ENCODE peak calls at places on chromosomes 3 and 15, in four cellular contexts. W, M, D and R are unnamed samples.

GRCh38 chr3:108132727-108133373 is 42.0 kb upstream of the CD47 start:
- DNase-seq in D (no peak), W (no peak), M (no peak), R (no peak)

GRCh38 chr15:78740904-78741274 is 70.4 kb downstream of the ADAMTS7 start:
- DNase-seq in W (no peak), M (no peak), D (no peak), R (no peak)

GRCh38 chr15:95277266-95277665 is 1045.9 kb downstream of the MCTP2 start:
- DNase-seq in D (no peak), M (no peak), W (no peak), R (no peak)

GRCh38 chr15:100160953-100161352 is 180.8 kb downstream of the ADAMTS17 start:
- DNase-seq in D (no peak), M (no peak), W (no peak), R (no peak)

GRCh38 chr3:81502251-81502650 is 259.2 kb downstream of the GBE1 start:
- DNase-seq in W (no peak), M (no peak), D (no peak), R (no peak)

GRCh38 chr15:97196066-97197027 is 764.2 kb upstream of the ARRDC4 start:
- DNase-seq in W (no peak), M (no peak), D (no peak), R (no peak)

GRCh38 chr3:48845170-48845569 is 2.5 kb downstream of the PRKAR2A start:
- DNase-seq in W (no peak), M (peak; percentile 17), D (no peak), R (no peak)

GRCh38 chr15:45048784-45049631 is 26.0 kb downstream of the SORD start:
- DNase-seq in M (no peak), W (no peak), D (peak; percentile 88), R (no peak)

GRCh38 chr15:81296673-81297072 is 27.3 kb downstream of the STARD5 start:
- DNase-seq in M (no peak), D (no peak), W (no peak), R (peak; percentile 95)

GRCh38 chr15:52104532-52105004 is 8.0 kb downstream of the BCL2L10 start:
- DNase-seq in W (no peak), D (no peak), M (no peak), R (peak; percentile 84)

GRCh38 chr3:170835346-170835745 is 34.6 kb downstream of the RPL22L1 start:
- DNase-seq in M (no peak), D (no peak), W (no peak), R (no peak)

GRCh38 chr15:94083467-94083991 is 147.8 kb upstream of the MCTP2 start:
- DNase-seq in W (no peak), D (no peak), M (no peak), R (no peak)

GRCh38 chr15:40955141-40955903 is 2.1 kb downstream of the CHAC1 start:
- DNase-seq in D (no peak), M (no peak), W (no peak), R (no peak)

GRCh38 chr3:167941234-167941995 is 154.3 kb downstream of the GOLIM4 start:
- DNase-seq in D (peak; percentile 31), W (no peak), M (no peak), R (no peak)

GRCh38 chr3:48680811-48681540 is 4.7 kb downstream of the NCKIPSD start:
- DNase-seq in D (no peak), M (no peak), W (no peak), R (no peak)

GRCh38 chr15:77907824-77908751 is 169.4 kb downstream of the TBC1D2B start:
- DNase-seq in W (peak; percentile 85), M (peak; percentile 61), D (peak; percentile 46), R (no peak)

GRCh38 chr15:22866066-22866465 is 27.6 kb downstream of the NIPA2 start:
- DNase-seq in W (no peak), D (no peak), M (no peak), R (no peak)

GRCh38 chr3:113495035-113495434 is 19.9 kb downstream of the SPICE1 start:
- DNase-seq in W (no peak), D (no peak), M (peak; percentile 34), R (no peak)

GRCh38 chr15:40235201-40235890 is 3.5 kb upstream of the PAK6 start:
- DNase-seq in D (peak; percentile 58), M (no peak), W (no peak), R (no peak)

GRCh38 chr15:80876034-80876433 is 96.9 kb downstream of the CEMIP start:
- DNase-seq in D (no peak), M (no peak), W (no peak), R (no peak)

GRCh38 chr3:36919439-36920160 is 25.3 kb downstream of the TRANK1 start:
- DNase-seq in M (peak; percentile 87), W (no peak), D (no peak), R (no peak)

GRCh38 chr3:17088017-17088416 is 203.3 kb downstream of the PLCL2 start:
- DNase-seq in D (no peak), M (no peak), W (no peak), R (no peak)

GRCh38 chr15:95087253-95087609 is 855.9 kb downstream of the MCTP2 start:
- DNase-seq in M (no peak), W (no peak), D (no peak), R (no peak)

GRCh38 chr3:136929984-136930671 is 27.7 kb upstream of the IL20RB start:
- DNase-seq in M (no peak), W (no peak), D (no peak), R (no peak)

GRCh38 chr3:128497305-128498126 is 4.5 kb upstream of the GATA2 start:
- DNase-seq in W (peak; percentile 93), D (peak; percentile 83), M (no peak), R (no peak)

GRCh38 chr3:29481249-29481648 is 200.4 kb downstream of the RBMS3 start:
- DNase-seq in D (no peak), W (no peak), M (no peak), R (no peak)

GRCh38 chr3:29475854-29476253 is 195.0 kb downstream of the RBMS3 start:
- DNase-seq in W (peak; percentile 64), D (no peak), M (no peak), R (no peak)

GRCh38 chr3:29481969-29482767 is 201.3 kb downstream of the RBMS3 start:
- DNase-seq in M (no peak), W (no peak), D (no peak), R (no peak)

GRCh38 chr3:29475305-29475825 is 194.5 kb downstream of the RBMS3 start:
- DNase-seq in M (no peak), D (no peak), W (no peak), R (no peak)

DNA sequence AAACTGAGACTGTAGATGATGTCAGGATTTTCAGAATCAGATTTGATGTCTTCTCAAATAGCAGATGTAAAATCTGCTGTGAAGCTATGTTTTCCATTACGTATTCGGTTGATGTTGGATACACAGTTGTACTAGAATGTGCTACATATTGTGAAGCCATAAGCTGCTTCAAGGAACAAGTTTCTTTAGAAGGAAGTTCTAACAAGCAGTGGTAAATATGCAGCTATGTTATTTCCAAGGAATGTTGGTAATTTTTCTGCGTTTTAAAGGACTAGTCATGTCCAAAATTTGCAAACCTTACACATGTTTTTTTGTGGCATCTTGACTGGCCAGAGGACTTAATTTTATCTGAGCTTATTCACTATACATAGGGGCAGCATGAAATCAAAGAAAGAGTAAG is 197.8 kb downstream of the RBMS3 start:
- DNase-seq in W (no peak), D (no peak), M (no peak), R (no peak)
- TF ChIP-seq ETV6 in W (no peak), D (no peak), M (no peak), R (no peak)

DNA sequence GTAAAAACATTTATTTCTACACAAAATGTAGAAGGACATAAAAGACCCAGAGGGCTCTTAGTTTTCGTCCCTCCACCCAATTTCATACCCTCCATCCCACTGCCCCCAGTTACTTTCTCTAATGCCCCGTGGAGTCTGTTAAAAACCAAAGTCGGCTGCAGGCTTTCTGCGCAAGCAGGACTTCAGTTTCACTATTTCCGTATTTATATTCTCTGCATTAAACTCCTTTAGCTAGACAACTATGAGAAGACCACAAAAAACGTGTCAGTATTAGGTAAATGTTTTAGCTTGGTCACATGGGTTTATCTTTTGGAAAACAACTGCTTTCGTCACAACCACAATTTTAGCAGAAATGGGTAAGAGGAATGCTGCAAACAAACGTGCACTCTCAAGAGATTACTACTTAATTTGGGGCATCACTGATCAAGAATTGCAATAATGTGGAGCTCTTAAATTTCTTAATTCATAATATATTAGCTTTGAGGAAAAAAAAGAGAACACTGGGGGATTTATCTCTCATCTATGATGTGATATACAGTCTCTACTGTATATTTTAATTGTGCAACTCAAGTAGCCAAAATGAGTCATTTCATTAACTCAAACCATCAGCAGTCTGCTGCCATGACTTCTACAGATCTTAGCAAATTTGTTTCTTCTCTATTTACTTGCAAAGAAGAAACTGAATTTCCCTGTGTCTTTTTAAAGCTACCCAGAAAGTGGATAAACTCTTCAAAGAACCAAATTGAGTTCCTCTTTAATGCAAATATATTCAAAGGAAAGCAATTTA is 740 bp upstream of the NSMCE3 start:
- DNase-seq in D (no peak), M (no peak), W (no peak), R (peak; percentile 67)
- TF ChIP-seq ETV6 in D (no peak), M (no peak), W (no peak), R (no peak)

GRCh38 chr3:154060606-154061380 is 60.4 kb upstream of the ARHGEF26 start:
- DNase-seq in D (no peak), M (no peak), W (no peak), R (no peak)
- TF ChIP-seq ETV6 in D (no peak), M (no peak), W (no peak), R (no peak)

GRCh38 chr3:123123716-123124616 is 57.1 kb downstream of the PDIA5 start:
- DNase-seq in W (no peak), D (no peak), M (no peak), R (no peak)
- TF ChIP-seq ETV6 in W (no peak), D (no peak), M (no peak), R (no peak)